ENCODE peak calls at places on chromosome 1, in six cellular contexts. V is breast epithelium; O is HFF-Myc; Y is AG10803; M is CD4-positive, alpha-beta T cell; G is lower leg skin. J is an unnamed sample.

GRCh38 chr1:29876902-29877301 is 640.6 kb downstream of the PTPRU start:
- DNase-seq in G (no peak), M (no peak), Y (no peak), O (no peak), V (no peak), J (no peak)

GRCh38 chr1:153849487-153850185 is 73.1 kb downstream of the GATAD2B start:
- DNase-seq in Y (no peak), O (no peak), V (no peak), M (no peak), G (no peak), J (no peak)

GRCh38 chr1:107529511-107530149 is 388.8 kb downstream of the NTNG1 start:
- DNase-seq in Y (peak), O (peak), V (peak), M (no peak), G (no peak), J (no peak)

GRCh38 chr1:88098881-88099280 is 585.2 kb upstream of the PKN2 start:
- DNase-seq in M (no peak), V (no peak), O (no peak), Y (no peak), G (no peak), J (no peak)

GRCh38 chr1:7111855-7112254 is 326.6 kb downstream of the CAMTA1 start:
- DNase-seq in V (no peak), M (no peak), O (no peak), Y (no peak), G (no peak), J (no peak)

GRCh38 chr1:86753700-86754099 is 49.3 kb downstream of the SH3GLB1 start:
- DNase-seq in Y (no peak), M (no peak), G (no peak), O (no peak), V (no peak), J (no peak)

GRCh38 chr1:114564141-114564540 is 17.3 kb downstream of the BCAS2 start:
- DNase-seq in V (no peak), M (no peak), O (no peak), G (no peak), Y (no peak), J (no peak)

GRCh38 chr1:15345711-15346355 is 63.9 kb upstream of the EFHD2 start:
- DNase-seq in Y (no peak), M (peak), O (no peak), V (peak), G (peak), J (no peak)

GRCh38 chr1:8397511-8397910 is 79.6 kb downstream of the SLC45A1 start:
- DNase-seq in Y (peak), G (no peak), O (no peak), M (no peak), V (no peak), J (no peak)

GRCh38 chr1:47996406-47997226 is 569 bp downstream of the TRABD2B start:
- DNase-seq in O (no peak), V (no peak), Y (no peak), G (no peak), M (no peak), J (no peak)

GRCh38 chr1:19863804-19864203 is 18.4 kb upstream of the OTUD3 start:
- DNase-seq in O (no peak), M (no peak), Y (peak), G (no peak), V (no peak), J (no peak)

DNA sequence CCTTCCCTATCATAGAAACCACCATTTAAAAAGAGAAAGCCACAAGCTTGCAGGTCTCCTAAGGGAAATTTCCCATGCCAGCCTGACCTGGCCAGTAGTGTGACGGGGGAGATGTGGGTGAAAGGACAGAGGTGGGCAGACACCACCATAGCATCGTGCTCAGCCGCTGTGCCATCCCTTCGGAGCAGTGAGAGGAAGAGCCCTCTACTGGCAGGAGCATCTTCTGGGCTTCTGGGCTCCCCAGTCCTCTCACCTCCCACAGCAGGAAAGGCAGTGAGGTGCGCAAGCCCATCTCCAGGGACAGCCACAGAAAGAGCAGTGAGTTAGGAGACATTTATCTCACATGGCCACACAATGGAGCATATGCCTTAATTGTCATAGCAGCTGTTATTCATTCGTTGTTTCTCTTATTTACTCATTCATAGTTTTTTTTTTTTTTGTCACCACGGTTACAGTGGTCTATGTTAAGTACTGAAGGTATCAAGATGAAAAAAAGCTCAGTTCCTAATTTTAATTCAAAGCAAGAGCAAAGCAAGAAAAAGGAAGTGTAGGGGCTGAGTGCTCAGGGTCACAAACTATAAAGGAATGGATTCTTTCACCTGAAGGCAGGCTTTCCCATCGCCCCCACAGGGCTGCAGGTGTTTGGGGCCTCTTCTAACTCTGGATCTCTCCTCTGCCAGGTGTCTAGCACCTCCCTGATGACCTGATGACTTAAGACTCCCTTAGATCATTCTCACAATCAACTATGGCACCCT is 48.8 kb upstream of the CAMK1G start:
- DNase-seq in G (no peak), M (no peak), O (no peak), V (no peak), Y (no peak), J (no peak)
- TF ChIP-seq CTCF in G (no peak), M (no peak), O (no peak), V (no peak), Y (no peak), J (no peak)

GRCh38 chr1:234841710-234842231 is 231.8 kb upstream of the IRF2BP2 start:
- DNase-seq in M (no peak), Y (peak), V (no peak), G (peak), O (no peak), J (no peak)

GRCh38 chr1:234838182-234838581 is 228.2 kb upstream of the IRF2BP2 start:
- DNase-seq in M (no peak), Y (no peak), V (no peak), O (no peak), G (no peak), J (no peak)

GRCh38 chr1:234839663-234840062 is 229.7 kb upstream of the IRF2BP2 start:
- DNase-seq in O (no peak), V (no peak), G (no peak), M (no peak), Y (no peak), J (no peak)

GRCh38 chr1:234840843-234841242 is 230.9 kb upstream of the IRF2BP2 start:
- DNase-seq in M (no peak), Y (peak), V (no peak), G (no peak), O (no peak), J (no peak)

GRCh38 chr1:234840253-234840652 is 230.3 kb upstream of the IRF2BP2 start:
- DNase-seq in Y (no peak), O (no peak), V (no peak), M (no peak), G (no peak), J (no peak)
- TF ChIP-seq CTCF in Y (no peak), O (no peak), V (no peak), M (no peak), G (no peak), J (no peak)

DNA sequence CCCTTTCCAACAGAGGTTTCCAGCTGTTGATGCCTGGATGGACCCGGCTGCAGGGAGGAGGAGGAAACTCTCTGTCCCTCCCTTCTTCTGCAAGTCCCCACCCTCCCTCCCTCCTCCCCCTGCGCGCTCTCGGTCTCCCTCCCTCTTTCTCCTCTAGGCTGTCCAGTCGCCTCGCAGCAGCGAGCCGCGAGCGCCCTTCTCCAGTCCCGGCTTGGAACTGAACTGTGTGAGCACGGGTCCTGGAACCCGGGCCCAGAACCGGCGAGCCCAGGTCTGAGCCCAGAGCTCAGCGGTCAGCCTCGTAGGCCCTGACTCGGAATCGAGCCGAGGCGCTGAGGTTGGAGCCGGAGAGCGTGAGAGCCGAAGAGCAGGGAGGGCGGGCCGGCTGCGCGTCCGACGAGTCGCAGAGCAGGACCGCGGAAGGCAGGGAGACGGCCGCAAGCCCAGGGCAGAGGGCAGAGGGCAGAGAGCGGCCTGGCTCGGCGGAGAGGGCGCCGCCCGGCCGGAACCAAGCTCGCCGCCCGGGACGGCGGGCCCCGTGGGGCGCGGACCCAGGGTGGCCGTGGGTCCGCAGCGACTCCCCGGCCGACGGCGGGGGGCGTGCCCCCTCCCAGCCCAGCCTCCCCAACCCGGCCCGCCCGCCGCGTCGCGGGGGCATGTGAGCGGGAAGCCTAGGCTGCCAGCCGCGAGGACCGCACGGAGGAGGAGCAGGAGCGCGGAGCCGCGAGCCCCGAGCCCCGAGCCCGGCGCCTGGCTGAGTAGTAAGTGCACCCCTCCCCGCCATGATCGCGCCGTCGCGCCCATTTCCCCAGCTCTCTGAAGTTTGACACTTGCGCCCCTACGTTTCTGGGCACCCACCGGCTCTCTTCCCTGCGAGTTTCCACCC is at the start of gene SOX13:
- DNase-seq in V (peak), M (no peak), Y (peak), G (peak), O (no peak), J (peak)
- TF ChIP-seq CTCF in V (peak), M (no peak), Y (peak), G (no peak), O (no peak), J (no peak)

GRCh38 chr1:22231995-22232690 is 89.2 kb upstream of the WNT4 start:
- DNase-seq in M (no peak), G (no peak), O (no peak), V (no peak), Y (no peak), J (no peak)
- TF ChIP-seq CTCF in M (no peak), G (no peak), O (peak), V (no peak), Y (no peak), J (no peak)

GRCh38 chr1:112714313-112715263 is 544 bp downstream of the PPM1J start:
- DNase-seq in G (no peak), M (no peak), V (no peak), Y (no peak), O (no peak), J (no peak)
- TF ChIP-seq CTCF in G (no peak), M (peak), V (no peak), Y (no peak), O (peak), J (no peak)

GRCh38 chr1:155053531-155054105 is 2.5 kb downstream of the ADAM15 start:
- DNase-seq in G (no peak), O (no peak), M (no peak), V (no peak), Y (no peak), J (no peak)

GRCh38 chr1:155060736-155061135 is 2.8 kb upstream of the EFNA4 start:
- DNase-seq in G (no peak), M (no peak), V (no peak), Y (no peak), O (no peak), J (no peak)

GRCh38 chr1:155061381-155062150 is 2.0 kb upstream of the EFNA4 start:
- DNase-seq in V (peak), O (no peak), Y (peak), G (peak), M (peak), J (peak)

GRCh38 chr1:155057104-155057503 is 6.0 kb downstream of the ADAM15 start:
- DNase-seq in G (no peak), M (no peak), V (no peak), Y (no peak), O (no peak), J (no peak)

DNA sequence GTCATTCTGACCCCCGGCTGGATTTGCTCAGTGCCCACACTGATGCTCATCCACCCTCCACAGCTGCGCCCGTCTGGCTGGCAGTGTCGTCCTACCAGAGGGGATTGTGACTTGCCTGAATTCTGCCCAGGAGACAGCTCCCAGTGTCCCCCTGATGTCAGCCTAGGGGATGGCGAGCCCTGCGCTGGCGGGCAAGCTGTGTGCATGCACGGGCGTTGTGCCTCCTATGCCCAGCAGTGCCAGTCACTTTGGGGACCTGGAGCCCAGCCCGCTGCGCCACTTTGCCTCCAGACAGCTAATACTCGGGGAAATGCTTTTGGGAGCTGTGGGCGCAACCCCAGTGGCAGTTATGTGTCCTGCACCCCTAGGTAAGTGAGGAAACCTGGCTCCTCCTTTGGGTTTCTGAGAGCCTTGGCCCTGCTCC is 5.7 kb upstream of the EFNA4 start:
- DNase-seq in G (no peak), V (no peak), O (no peak), Y (no peak), M (no peak), J (no peak)
- TF ChIP-seq CTCF in G (no peak), V (no peak), O (peak), Y (no peak), M (no peak), J (no peak)